ENCODE peak calls at places on chromosomes 7 and 10, in five cellular contexts. N is A549, S is suprapubic skin, I is sigmoid colon, K is H1. L is an unnamed sample.

GRCh38 chr10:101141622-101142532 is 10.8 kb downstream of the TLX1 start:
- DNase-seq in N (peak), S (no peak), I (peak), K (no peak), L (peak)

GRCh38 chr10:114932945-114933344 is 5.0 kb upstream of the TRUB1 start:
- DNase-seq in N (no peak), S (no peak), I (no peak), K (no peak), L (no peak)

GRCh38 chr10:65891073-65891981 is 1034.5 kb upstream of the LRRTM3 start:
- DNase-seq in N (peak), S (no peak), I (no peak), K (no peak), L (no peak)

GRCh38 chr7:129950191-129950940 is 2.4 kb downstream of the UBE2H start:
- DNase-seq in N (no peak), S (no peak), I (peak), K (no peak), L (no peak)

GRCh38 chr7:80548790-80549530 is 37.1 kb upstream of the GNAT3 start:
- DNase-seq in N (no peak), S (no peak), I (no peak), K (no peak), L (no peak)

GRCh38 chr10:95336702-95337101 is 45.9 kb upstream of the PDLIM1 start:
- DNase-seq in N (no peak), S (no peak), I (no peak), K (no peak), L (no peak)

GRCh38 chr7:158442260-158442659 is 145.4 kb downstream of the PTPRN2 start:
- DNase-seq in N (peak), S (no peak), I (no peak), K (no peak), L (no peak)

GRCh38 chr10:62323751-62324150 is 50.4 kb upstream of the ZNF365 start:
- DNase-seq in N (no peak), S (no peak), I (no peak), K (no peak), L (no peak)

GRCh38 chr7:131327049-131327625 is 539 bp upstream of the MKLN1 start:
- DNase-seq in N (peak), S (no peak), I (no peak), K (no peak), L (no peak)

GRCh38 chr7:57868771-57869483 is 418.9 kb downstream of the ZNF716 start:
- DNase-seq in N (no peak), S (peak), I (no peak), K (no peak), L (no peak)

GRCh38 chr10:4263281-4263921 is 478.4 kb upstream of the KLF6 start:
- DNase-seq in N (no peak), S (no peak), I (no peak), K (no peak), L (no peak)

GRCh38 chr10:96041146-96041545 is 2.2 kb upstream of the CCNJ start:
- DNase-seq in N (no peak), S (no peak), I (no peak), K (no peak), L (no peak)

GRCh38 chr10:126423779-126424491 is 35.7 kb upstream of the ADAM12 start:
- DNase-seq in N (no peak), S (no peak), I (no peak), K (no peak), L (no peak)

GRCh38 chr7:27170494-27170811 is 3.7 kb downstream of the HOXA10 start:
- DNase-seq in N (no peak), S (no peak), I (no peak), K (no peak), L (no peak)

GRCh38 chr7:27170936-27171635 is 3.0 kb downstream of the HOXA10 start:
- DNase-seq in N (no peak), S (no peak), I (peak), K (no peak), L (no peak)

GRCh38 chr7:27168265-27168947 is 3.1 kb upstream of the HOXA9 start:
- DNase-seq in N (no peak), S (no peak), I (peak), K (no peak), L (no peak)

GRCh38 chr7:27171636-27172387 is 2.3 kb downstream of the HOXA10 start:
- DNase-seq in N (no peak), S (peak), I (peak), K (no peak), L (peak)

DNA sequence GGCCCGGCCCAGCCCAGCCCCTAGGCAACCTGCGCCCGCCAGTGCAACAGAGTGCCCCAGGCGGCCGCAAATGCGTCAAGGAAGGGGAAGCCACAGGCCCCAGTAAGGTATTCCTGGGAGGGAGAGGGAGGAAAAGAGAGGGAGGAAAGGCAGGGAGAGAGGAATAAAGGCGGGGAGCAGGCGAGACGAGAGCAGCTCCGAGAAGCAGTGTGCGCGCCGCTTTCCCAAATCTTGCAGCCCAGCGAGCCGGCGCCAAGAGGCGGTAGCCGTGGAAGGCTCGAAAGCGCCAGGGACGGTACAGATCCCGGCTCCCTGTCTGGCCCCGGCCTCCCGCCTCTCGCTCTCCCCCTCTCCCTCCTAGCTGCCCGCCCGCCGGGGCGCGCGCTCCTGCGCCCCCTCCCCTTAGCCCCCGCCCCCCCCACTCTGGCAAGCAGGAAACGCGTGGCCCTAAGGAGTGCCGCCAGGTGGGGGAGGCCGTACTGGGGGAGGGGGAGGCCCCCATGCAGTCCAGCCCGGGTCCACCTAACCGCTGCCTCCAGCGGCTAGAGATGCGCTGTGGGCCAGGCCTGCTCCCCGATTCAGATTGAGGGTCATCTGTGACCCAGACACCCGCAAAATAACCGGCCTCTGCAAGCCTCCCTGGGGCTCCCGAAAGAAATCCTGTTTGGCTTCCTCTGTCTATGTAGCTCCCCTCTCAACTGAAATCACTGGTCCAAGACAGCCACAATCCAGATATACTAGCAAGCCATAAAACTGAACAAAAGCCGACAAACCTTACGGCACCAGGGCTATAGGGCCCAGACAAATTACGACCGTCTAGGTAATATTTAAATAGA is 4.2 kb downstream of the HOXA10 start:
- DNase-seq in N (peak), S (no peak), I (peak), K (no peak), L (no peak)
- TF ChIP-seq POLR2A in N (no peak), S (no peak), I (no peak), K (no peak), L (no peak)

GRCh38 chr10:127999291-127999690 is 92.4 kb downstream of the PTPRE start:
- DNase-seq in N (no peak), S (no peak), I (peak), K (no peak), L (no peak)
- H3K4me3 ChIP-seq in N (no peak), S (no peak), I (peak), K (no peak), L (no peak)

DNA sequence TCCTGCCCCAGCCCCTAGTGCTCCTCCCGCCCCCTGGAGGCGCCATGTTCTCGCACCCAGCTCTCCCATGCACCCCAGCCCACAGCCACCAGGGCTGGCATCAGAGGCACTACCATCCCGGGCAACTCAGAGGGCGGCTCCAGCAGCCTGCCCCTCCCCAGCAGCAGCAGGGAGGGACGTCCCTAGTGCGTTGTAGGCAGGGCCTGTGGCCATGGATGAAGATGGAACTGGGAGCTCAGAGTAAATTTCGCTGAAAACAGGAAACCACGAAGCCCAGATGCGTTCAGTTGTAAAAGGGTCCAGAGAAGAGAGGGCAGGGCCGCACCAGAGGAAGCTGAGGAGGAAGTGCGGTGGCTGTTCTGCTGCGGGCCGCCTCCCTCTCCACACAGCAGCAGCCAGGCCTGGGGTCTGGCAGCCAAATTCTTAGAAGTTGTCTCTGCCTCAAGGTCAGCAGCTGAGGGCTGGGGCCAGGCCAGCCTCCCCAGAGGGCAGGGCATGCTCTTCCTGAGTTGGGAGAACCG is 24.6 kb downstream of the VSIR start:
- DNase-seq in N (no peak), S (no peak), I (peak), K (no peak), L (peak)
- TF ChIP-seq EP300 in N (no peak), S (no peak), I (no peak), K (no peak), L (no peak)

GRCh38 chr7:143296686-143297085 is 8.5 kb downstream of the CASP2 start:
- DNase-seq in N (no peak), S (no peak), I (no peak), K (no peak), L (no peak)

GRCh38 chr7:143299346-143299745 is 11.2 kb downstream of the CASP2 start:
- DNase-seq in N (no peak), S (no peak), I (no peak), K (no peak), L (no peak)

GRCh38 chr7:143303733-143304132 is 12.2 kb upstream of the CLCN1 start:
- DNase-seq in N (no peak), S (no peak), I (no peak), K (no peak), L (no peak)

GRCh38 chr7:143300959-143301617 is 12.9 kb downstream of the CASP2 start:
- DNase-seq in N (no peak), S (no peak), I (no peak), K (no peak), L (no peak)

GRCh38 chr7:143299840-143300239 is 11.7 kb downstream of the CASP2 start:
- DNase-seq in N (peak), S (no peak), I (no peak), K (no peak), L (no peak)
- TF ChIP-seq POLR2A in N (no peak), S (no peak), I (no peak), K (no peak), L (no peak)

GRCh38 chr7:47991741-47992311 is 12.4 kb upstream of the HUS1 start:
- DNase-seq in N (peak), S (peak), I (peak), K (peak), L (peak)

GRCh38 chr7:47988496-47989386 is 9.3 kb upstream of the HUS1 start:
- DNase-seq in N (peak), S (no peak), I (no peak), K (no peak), L (no peak)

GRCh38 chr7:47992446-47992845 is 13.0 kb upstream of the HUS1 start:
- DNase-seq in N (no peak), S (no peak), I (no peak), K (no peak), L (no peak)

GRCh38 chr7:47990592-47990991 is 11.2 kb upstream of the HUS1 start:
- DNase-seq in N (no peak), S (no peak), I (no peak), K (no peak), L (no peak)

GRCh38 chr7:47991270-47991669 is 11.9 kb upstream of the HUS1 start:
- DNase-seq in N (no peak), S (no peak), I (no peak), K (no peak), L (no peak)
- H3K4me3 ChIP-seq in N (no peak), S (peak), I (peak), K (peak), L (no peak)